ENCODE peak calls at places on chromosomes 12 and 14, in seven cellular contexts. R, S, H, L, I, N and B are unnamed samples.
A peak's percentile ranks its signal among the peaks of the same experiment; 100 is the strongest.

GRCh38 chr14:36580856-36581831 is 1.3 kb downstream of the NKX2-8 start:
- DNase-seq in L (peak; percentile 43), I (no peak), H (no peak), S (no peak), R (no peak), N (no peak), B (no peak)

GRCh38 chr12:115949675-115950074 is 327.8 kb downstream of the MED13L start:
- DNase-seq in S (no peak), N (no peak), L (no peak), R (no peak), I (no peak), H (no peak), B (no peak)

GRCh38 chr14:50533806-50534205 is 1.4 kb upstream of the MAP4K5 start:
- DNase-seq in S (no peak), I (no peak), L (no peak), R (no peak), H (no peak), N (no peak), B (no peak)

GRCh38 chr12:94718114-94718513 is 67.8 kb upstream of the TMCC3 start:
- DNase-seq in I (no peak), S (no peak), L (no peak), H (no peak), N (no peak), R (no peak), B (no peak)

GRCh38 chr12:24244801-24245200 is 295.3 kb upstream of the SOX5 start:
- DNase-seq in H (no peak), L (no peak), S (no peak), I (no peak), N (no peak), R (no peak), B (no peak)

GRCh38 chr12:132451172-132451835 is 38.6 kb upstream of the FBRSL1 start:
- DNase-seq in S (no peak), L (no peak), H (no peak), R (no peak), I (no peak), N (no peak), B (peak; percentile 75)

GRCh38 chr14:58697927-58698641 is 60.3 kb downstream of the DACT1 start:
- DNase-seq in S (no peak), H (no peak), L (no peak), I (no peak), R (no peak), N (no peak), B (no peak)

GRCh38 chr14:83257466-83258439 is 1724.1 kb upstream of the SEL1L start:
- DNase-seq in R (no peak), L (no peak), H (no peak), N (no peak), I (no peak), S (no peak), B (no peak)

GRCh38 chr12:10160659-10161386 is 11.1 kb downstream of the OLR1 start:
- DNase-seq in R (no peak), I (no peak), N (no peak), S (no peak), L (no peak), H (no peak), B (no peak)

GRCh38 chr12:27733052-27733656 is 22.5 kb downstream of the MRPS35 start:
- DNase-seq in L (peak; percentile 55), I (no peak), H (peak; percentile 10), N (no peak), R (peak; percentile 43), S (no peak), B (no peak)

GRCh38 chr14:105859717-105860614 is 333.6 kb downstream of the TMEM121 start:
- DNase-seq in R (no peak), L (no peak), N (no peak), H (no peak), I (no peak), S (no peak), B (no peak)

GRCh38 chr12:56574210-56574609 is 52.6 kb downstream of the RBMS2 start:
- DNase-seq in H (no peak), S (no peak), R (no peak), I (no peak), N (no peak), L (no peak), B (no peak)

GRCh38 chr12:104632724-104633181 is 176.0 kb downstream of the CHST11 start:
- DNase-seq in I (no peak), L (no peak), R (no peak), S (no peak), H (no peak), N (no peak), B (no peak)

GRCh38 chr12:650983-651382 is 12.3 kb downstream of the NINJ2 start:
- DNase-seq in H (no peak), I (no peak), R (no peak), L (no peak), N (no peak), S (no peak), B (no peak)

GRCh38 chr12:21637985-21638891 is 19.4 kb downstream of the LDHB start:
- DNase-seq in S (no peak), H (no peak), I (no peak), L (no peak), R (no peak), N (no peak), B (no peak)

GRCh38 chr12:22974865-22975264 is 349.9 kb downstream of the ETNK1 start:
- DNase-seq in I (no peak), L (no peak), H (peak; percentile 13), N (no peak), S (no peak), R (peak; percentile 9), B (no peak)

DNA sequence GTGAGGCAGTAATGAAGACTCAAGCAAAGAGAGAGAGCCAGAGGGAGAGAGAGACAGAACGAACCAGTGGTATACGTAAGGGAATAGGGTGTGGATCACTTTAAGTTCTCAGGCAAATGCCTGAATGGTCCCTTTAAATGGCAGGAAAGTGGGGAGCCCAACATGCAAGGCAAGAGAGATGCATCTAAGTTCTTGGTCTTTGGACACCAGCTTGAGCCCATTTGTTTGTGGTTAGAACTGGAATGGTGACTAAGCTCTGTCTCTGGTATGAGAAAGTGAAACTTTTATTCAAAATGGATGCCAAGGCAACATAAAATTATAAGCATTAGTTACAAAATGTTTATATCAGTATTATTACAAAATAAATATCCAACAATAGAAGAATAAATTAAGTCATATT is 192.2 kb upstream of the ALG10 start:
- DNase-seq in L (no peak), H (no peak), S (no peak), N (no peak), R (no peak), I (no peak), B (no peak)
- TF ChIP-seq TAF1 in L (no peak), H (no peak), S (no peak), N (no peak), R (no peak), I (no peak), B (no peak)

GRCh38 chr12:87849074-87849473 is 180.1 kb downstream of the C12orf50 start:
- DNase-seq in L (no peak), I (no peak), H (no peak), N (no peak), R (no peak), S (no peak), B (no peak)

GRCh38 chr12:87853448-87854003 is 175.7 kb downstream of the C12orf50 start:
- DNase-seq in H (no peak), I (no peak), L (no peak), N (no peak), R (no peak), S (no peak), B (no peak)

GRCh38 chr12:87847147-87847546 is 182.1 kb downstream of the C12orf50 start:
- DNase-seq in H (no peak), I (no peak), S (no peak), R (no peak), L (no peak), N (no peak), B (no peak)

GRCh38 chr12:87845995-87846483 is 183.2 kb downstream of the C12orf50 start:
- DNase-seq in S (no peak), L (no peak), I (no peak), H (no peak), N (no peak), R (no peak), B (no peak)

DNA sequence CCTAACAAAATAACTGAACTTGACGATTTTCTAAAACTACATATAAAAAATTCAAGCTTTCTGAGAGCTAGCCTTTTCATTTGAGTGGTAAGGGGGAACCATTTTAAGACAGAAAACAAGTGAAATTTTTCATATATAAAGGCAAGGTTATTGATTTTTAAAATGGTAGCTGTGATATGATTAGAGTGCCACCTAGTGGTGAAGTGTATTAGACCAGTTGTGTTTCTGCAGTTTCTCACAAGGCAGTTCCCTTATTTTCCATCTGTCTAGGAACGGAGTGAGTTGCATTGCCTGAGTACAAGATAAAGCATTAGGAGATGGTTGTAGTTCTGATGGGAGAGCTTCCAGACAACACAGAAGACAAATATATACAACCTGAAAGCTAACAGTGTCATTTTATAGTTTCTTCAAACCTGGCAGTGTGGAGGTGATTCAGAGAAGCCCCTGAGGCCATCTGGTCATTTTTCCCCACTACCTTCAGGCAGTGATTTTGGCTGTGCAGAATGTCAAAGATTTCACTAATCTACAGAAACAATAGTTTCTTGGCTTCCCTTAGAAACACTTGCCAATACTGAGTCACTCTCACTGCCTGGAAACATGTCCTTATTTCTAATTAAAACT is 180.8 kb downstream of the C12orf50 start:
- DNase-seq in S (no peak), N (no peak), I (peak; percentile 12), H (peak; percentile 25), R (peak; percentile 18), L (peak; percentile 31), B (no peak)
- TF ChIP-seq TAF1 in S (no peak), N (no peak), I (no peak), H (no peak), R (no peak), L (no peak), B (no peak)

DNA sequence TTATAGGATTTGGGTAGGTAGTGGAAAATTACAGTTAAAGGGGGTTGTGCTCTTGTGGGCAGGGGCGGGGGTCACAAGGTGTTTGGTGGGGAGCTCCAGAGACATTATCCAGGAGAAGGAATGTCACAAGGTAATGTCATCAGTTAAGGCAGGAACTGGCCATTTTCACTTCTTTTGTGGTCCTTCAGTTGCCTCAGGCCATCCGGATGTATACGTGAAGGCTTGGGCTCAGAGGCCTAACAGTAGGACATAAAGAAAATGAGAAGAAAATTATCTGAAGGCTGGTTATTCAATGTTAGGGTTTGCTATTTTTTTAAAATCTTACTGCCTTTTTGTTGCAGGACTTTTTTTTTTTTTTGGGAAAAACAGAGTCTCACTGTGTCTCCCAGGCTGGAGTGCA is 2.5 kb upstream of the PSEN1 start:
- DNase-seq in L (no peak), I (no peak), S (no peak), R (no peak), N (no peak), H (no peak), B (no peak)
- TF ChIP-seq TAF1 in L (no peak), I (no peak), S (no peak), R (no peak), N (no peak), H (no peak), B (no peak)

GRCh38 chr12:48414046-48414445 is 58.3 kb upstream of the ANP32D start:
- DNase-seq in S (no peak), H (no peak), I (no peak), N (no peak), R (no peak), L (no peak), B (no peak)
- TF ChIP-seq TAF1 in S (no peak), H (no peak), I (no peak), N (no peak), R (no peak), L (no peak), B (no peak)